ENCODE peak calls at places on chromosome 3, in four cellular contexts. Q is K562, X is fibroblast of lung, W is GM23338. E is an unnamed sample. For H3K27me3, the result is how much of the 10 kb centered on the place peaks cover.

GRCh38 chr3:185677146-185677829 is 91.2 kb downstream of the SENP2 start:
- DNase-seq in Q (peak), W (peak), X (peak), E (peak)

GRCh38 chr3:149969110-149969944 is 1.4 kb downstream of the PFN2 start:
- DNase-seq in X (peak), W (peak), Q (peak), E (peak)

GRCh38 chr3:46280105-46280797 is 38.0 kb downstream of the CCR3 start:
- DNase-seq in W (no peak), Q (no peak), X (peak), E (no peak)

GRCh38 chr3:58754074-58754473 is 87.5 kb upstream of the FAM3D start:
- DNase-seq in Q (no peak), W (no peak), X (no peak), E (no peak)

GRCh38 chr3:72274511-72275295 is 489.8 kb upstream of the PROK2 start:
- DNase-seq in W (no peak), X (peak), Q (no peak), E (peak)

GRCh38 chr3:38567498-38567897 is 71.4 kb downstream of the EXOG start:
- DNase-seq in W (no peak), Q (no peak), X (no peak), E (no peak)

GRCh38 chr3:123788706-123789105 is 95.4 kb downstream of the MYLK start:
- DNase-seq in Q (no peak), X (no peak), W (no peak), E (no peak)

GRCh38 chr3:174862101-174862500 is 3.0 kb downstream of the NAALADL2 start:
- DNase-seq in Q (no peak), W (peak), X (no peak), E (peak)

GRCh38 chr3:165883866-165884478 is 46.7 kb upstream of the BCHE start:
- DNase-seq in X (peak), W (no peak), Q (no peak), E (no peak)

GRCh38 chr3:162489853-162490252 is 993.2 kb downstream of the OTOL1 start:
- DNase-seq in Q (no peak), X (no peak), W (peak), E (peak)

GRCh38 chr3:49165771-49166751 is at the start of gene CCDC71:
- DNase-seq in X (peak), Q (peak), W (peak), E (peak)
- TF ChIP-seq EZH2 in X (no peak), Q (no peak), W (no peak), E (no peak)

GRCh38 chr3:128995737-128996136 is 1.9 kb upstream of the CFAP92 start:
- DNase-seq in X (no peak), Q (no peak), W (no peak), E (no peak)

GRCh38 chr3:128993461-128994172 is at the start of gene CFAP92:
- DNase-seq in Q (peak), X (peak), W (peak), E (peak)

GRCh38 chr3:128994581-128995161 is 795 bp upstream of the CFAP92 start:
- DNase-seq in W (no peak), Q (no peak), X (no peak), E (no peak)

GRCh38 chr3:128992926-128993460 is 883 bp downstream of the CFAP92 start:
- DNase-seq in W (peak), Q (no peak), X (no peak), E (no peak)

GRCh38 chr3:128994173-128994512 is 267 bp upstream of the CFAP92 start:
- DNase-seq in X (no peak), W (no peak), Q (no peak), E (no peak)
- H3K27me3 ChIP-seq in X (under half), W (half or more), Q (under half), E (under half)

GRCh38 chr3:23648965-23649328 is 156.8 kb upstream of the UBE2E1 start:
- DNase-seq in Q (no peak), X (no peak), W (no peak), E (no peak)

GRCh38 chr3:23650371-23651140 is 155.2 kb upstream of the UBE2E1 start:
- DNase-seq in X (peak), Q (no peak), W (no peak), E (no peak)

GRCh38 chr3:23647706-23648258 is 158.0 kb upstream of the UBE2E1 start:
- DNase-seq in Q (no peak), X (no peak), W (no peak), E (no peak)

GRCh38 chr3:23648326-23648964 is 157.3 kb upstream of the UBE2E1 start:
- DNase-seq in X (peak), W (peak), Q (no peak), E (no peak)

DNA sequence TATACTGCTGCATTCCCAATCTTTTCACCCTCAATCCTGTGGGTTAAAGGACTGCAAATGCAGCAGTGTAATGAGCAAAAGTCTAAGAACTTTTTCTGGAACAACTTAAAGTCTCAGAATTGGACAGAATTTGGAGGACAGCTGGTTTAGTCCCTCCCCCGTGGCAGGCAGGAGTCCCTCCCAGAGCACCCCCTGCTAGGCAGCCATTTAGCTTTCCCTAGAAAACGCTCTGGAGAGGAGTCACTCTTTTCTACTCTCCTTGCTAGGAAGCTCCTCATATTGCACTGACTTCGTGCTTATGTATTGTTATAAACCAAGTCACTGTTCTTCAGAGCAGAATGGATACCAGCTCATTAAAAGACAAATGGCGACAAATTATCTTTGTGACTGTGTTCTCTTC is 156.3 kb upstream of the UBE2E1 start:
- DNase-seq in X (no peak), Q (no peak), W (peak), E (peak)
- H3K4me3 ChIP-seq in X (no peak), Q (no peak), W (no peak), E (no peak)

GRCh38 chr3:172126741-172127140 is 87.4 kb downstream of the FNDC3B start:
- DNase-seq in X (no peak), W (peak), Q (no peak), E (no peak)
- TF ChIP-seq EZH2 in X (no peak), W (no peak), Q (no peak), E (no peak)